ENCODE peak calls at places on chromosomes 12 and 14, in nine cellular contexts. Z is epithelial cell of prostate; U is activated CD8-positive, alpha-beta T cell treated with anti-CD3 and anti-CD28 coated beads, Interleukin-2, amount 10 ng/mL, durations not matched to agents 7 days and 5 days; Y is colonic mucosa; G is stimulated activated CD4-positive, alpha-beta T cell treated with anti-CD3 and anti-CD28 coated beads, Interleukin-2, amount 100 ng/mL, for 48 hours; M is hepatocyte; J is lung microvascular endothelial cell; E is CD8-positive, alpha-beta T cell; W is upper lobe of right lung. A is an unnamed sample.

GRCh38 chr14:33065634-33066033 is 127.0 kb downstream of the NPAS3 start:
- DNase-seq in Z (no peak), U (no peak), Y (no peak), G (no peak), M (no peak), J (no peak), E (no peak), W (no peak), A (no peak)

GRCh38 chr14:91872517-91873470 is 5.5 kb upstream of the TC2N start:
- DNase-seq in Z (peak), U (peak), Y (peak), G (no peak), M (no peak), J (peak), E (no peak), W (peak), A (no peak)

GRCh38 chr12:15979096-15980091 is 68.3 kb downstream of the DERA start:
- DNase-seq in Z (no peak), U (no peak), Y (peak), G (no peak), M (peak), J (peak), E (no peak), W (no peak), A (peak)

GRCh38 chr12:104792570-104792969 is 165.5 kb downstream of the SLC41A2 start:
- DNase-seq in Z (peak), U (no peak), Y (peak), G (no peak), M (peak), J (no peak), E (no peak), W (no peak), A (no peak)

GRCh38 chr12:88553941-88554658 is 26.2 kb downstream of the KITLG start:
- DNase-seq in Z (no peak), U (no peak), Y (no peak), G (no peak), M (no peak), J (peak), E (no peak), W (no peak), A (no peak)

GRCh38 chr12:112973712-112974305 is 4.5 kb upstream of the OAS2 start:
- DNase-seq in Z (no peak), U (no peak), Y (no peak), G (no peak), M (no peak), J (peak), E (no peak), W (no peak), A (no peak)

GRCh38 chr14:55605793-55606192 is 25.8 kb downstream of the KTN1 start:
- DNase-seq in Z (no peak), U (no peak), Y (no peak), G (no peak), M (no peak), J (peak), E (no peak), W (no peak), A (no peak)

GRCh38 chr14:106372870-106373657 is 846.7 kb downstream of the TMEM121 start:
- DNase-seq in Z (no peak), U (peak), Y (peak), G (peak), M (no peak), J (peak), E (peak), W (peak), A (peak)

GRCh38 chr12:104740668-104741067 is 217.4 kb downstream of the SLC41A2 start:
- DNase-seq in Z (no peak), U (peak), Y (no peak), G (no peak), M (no peak), J (no peak), E (no peak), W (no peak), A (no peak)

A was measured in GM19239.